ENCODE peak calls at places on chromosomes 1 and 21, in seven cellular contexts. One of them, this sample, is unnamed. For H3K4me1 and H3K79me2, the result is how much of the 10 kb centered on the place peaks cover.

GRCh38 chr1:40036574-40036973 is 4.0 kb upstream of the CAP1 start:
- DNase-seq in fibroblast of lung: peak
- DNase-seq in GM23338: no peak
- DNase-seq in HCT116: no peak
- DNase-seq in GM12878: no peak
- DNase-seq in hepatocyte: peak
- DNase-seq in neural progenitor cell: no peak
- DNase-seq in this sample: peak

GRCh38 chr1:12637693-12638092 is 6.2 kb upstream of the AADACL4 start:
- DNase-seq in fibroblast of lung: no peak
- DNase-seq in GM23338: no peak
- DNase-seq in HCT116: no peak
- DNase-seq in GM12878: no peak
- DNase-seq in hepatocyte: no peak
- DNase-seq in neural progenitor cell: no peak
- DNase-seq in this sample: no peak

GRCh38 chr21:46538262-46538661 is 66.6 kb downstream of the S100B start:
- DNase-seq in fibroblast of lung: no peak
- DNase-seq in GM23338: no peak
- DNase-seq in HCT116: no peak
- DNase-seq in GM12878: no peak
- DNase-seq in hepatocyte: no peak
- DNase-seq in neural progenitor cell: no peak
- DNase-seq in this sample: no peak

GRCh38 chr1:20371883-20372282 is 81.2 kb downstream of the VWA5B1 start:
- DNase-seq in fibroblast of lung: no peak
- DNase-seq in GM23338: no peak
- DNase-seq in HCT116: no peak
- DNase-seq in GM12878: no peak
- DNase-seq in hepatocyte: no peak
- DNase-seq in neural progenitor cell: no peak
- DNase-seq in this sample: no peak

GRCh38 chr1:93753766-93754763 is 72.4 kb upstream of the BCAR3 start:
- DNase-seq in fibroblast of lung: peak
- DNase-seq in GM23338: no peak
- DNase-seq in HCT116: no peak
- DNase-seq in GM12878: no peak
- DNase-seq in hepatocyte: no peak
- DNase-seq in neural progenitor cell: no peak
- DNase-seq in this sample: peak

GRCh38 chr1:47898156-47898825 is 98.9 kb downstream of the TRABD2B start:
- DNase-seq in fibroblast of lung: no peak
- DNase-seq in GM23338: peak
- DNase-seq in HCT116: no peak
- DNase-seq in GM12878: no peak
- DNase-seq in hepatocyte: no peak
- DNase-seq in neural progenitor cell: no peak
- DNase-seq in this sample: no peak

GRCh38 chr1:3055051-3055450 is 14.0 kb upstream of the PRDM16 start:
- DNase-seq in fibroblast of lung: no peak
- DNase-seq in GM23338: no peak
- DNase-seq in HCT116: no peak
- DNase-seq in GM12878: no peak
- DNase-seq in hepatocyte: no peak
- DNase-seq in neural progenitor cell: no peak
- DNase-seq in this sample: no peak

GRCh38 chr1:208149776-208150514 is 94.2 kb downstream of the PLXNA2 start:
- DNase-seq in fibroblast of lung: no peak
- DNase-seq in GM23338: no peak
- DNase-seq in HCT116: no peak
- DNase-seq in GM12878: no peak
- DNase-seq in hepatocyte: peak
- DNase-seq in neural progenitor cell: peak
- DNase-seq in this sample: no peak

GRCh38 chr1:208201241-208201640 is 42.9 kb downstream of the PLXNA2 start:
- DNase-seq in fibroblast of lung: peak
- DNase-seq in GM23338: no peak
- DNase-seq in HCT116: no peak
- DNase-seq in GM12878: no peak
- DNase-seq in hepatocyte: peak
- DNase-seq in neural progenitor cell: no peak
- DNase-seq in this sample: peak

GRCh38 chr1:217027403-217028080 is 304.3 kb upstream of the ESRRG start:
- DNase-seq in fibroblast of lung: no peak
- DNase-seq in GM23338: no peak
- DNase-seq in HCT116: no peak
- DNase-seq in GM12878: peak
- DNase-seq in hepatocyte: no peak
- DNase-seq in neural progenitor cell: no peak
- DNase-seq in this sample: no peak

GRCh38 chr1:93730621-93731020 is 49.0 kb upstream of the BCAR3 start:
- DNase-seq in fibroblast of lung: no peak
- DNase-seq in GM23338: no peak
- DNase-seq in HCT116: no peak
- DNase-seq in GM12878: no peak
- DNase-seq in hepatocyte: no peak
- DNase-seq in neural progenitor cell: no peak
- DNase-seq in this sample: no peak

GRCh38 chr1:21655748-21656147 is 13.4 kb downstream of the RAP1GAP start:
- DNase-seq in fibroblast of lung: no peak
- DNase-seq in GM23338: peak
- DNase-seq in HCT116: peak
- DNase-seq in GM12878: no peak
- DNase-seq in hepatocyte: no peak
- DNase-seq in neural progenitor cell: peak
- DNase-seq in this sample: peak

GRCh38 chr1:162357681-162358266 is 18.9 kb downstream of the SPATA46 start:
- DNase-seq in fibroblast of lung: no peak
- DNase-seq in GM23338: peak
- DNase-seq in HCT116: peak
- DNase-seq in GM12878: no peak
- DNase-seq in hepatocyte: peak
- DNase-seq in neural progenitor cell: peak
- DNase-seq in this sample: peak

GRCh38 chr1:108533351-108534083 is 26.4 kb upstream of the EEIG2 start:
- DNase-seq in fibroblast of lung: no peak
- DNase-seq in GM23338: peak
- DNase-seq in HCT116: no peak
- DNase-seq in GM12878: peak
- DNase-seq in hepatocyte: no peak
- DNase-seq in neural progenitor cell: no peak
- DNase-seq in this sample: no peak

GRCh38 chr21:29514652-29515247 is 216.0 kb downstream of the BACH1 start:
- DNase-seq in fibroblast of lung: no peak
- DNase-seq in GM23338: no peak
- DNase-seq in HCT116: no peak
- DNase-seq in GM12878: no peak
- DNase-seq in hepatocyte: no peak
- DNase-seq in neural progenitor cell: no peak
- DNase-seq in this sample: no peak

GRCh38 chr1:200415693-200416593 is 6.1 kb upstream of the ZNF281 start:
- DNase-seq in fibroblast of lung: peak
- DNase-seq in GM23338: no peak
- DNase-seq in HCT116: peak
- DNase-seq in GM12878: no peak
- DNase-seq in hepatocyte: peak
- DNase-seq in neural progenitor cell: no peak
- DNase-seq in this sample: peak

GRCh38 chr1:8343464-8344001 is 25.6 kb downstream of the SLC45A1 start:
- DNase-seq in fibroblast of lung: peak
- DNase-seq in GM23338: no peak
- DNase-seq in HCT116: peak
- DNase-seq in GM12878: no peak
- DNase-seq in hepatocyte: peak
- DNase-seq in neural progenitor cell: no peak
- DNase-seq in this sample: peak

GRCh38 chr1:30748098-30748698 is 9.4 kb downstream of the LAPTM5 start:
- DNase-seq in fibroblast of lung: no peak
- DNase-seq in GM23338: no peak
- DNase-seq in HCT116: no peak
- DNase-seq in GM12878: no peak
- DNase-seq in hepatocyte: no peak
- DNase-seq in neural progenitor cell: no peak
- DNase-seq in this sample: no peak

GRCh38 chr1:62476525-62477219 is 39.8 kb downstream of the USP1 start:
- DNase-seq in fibroblast of lung: no peak
- DNase-seq in GM23338: peak
- DNase-seq in HCT116: no peak
- DNase-seq in GM12878: no peak
- DNase-seq in hepatocyte: no peak
- DNase-seq in neural progenitor cell: no peak
- DNase-seq in this sample: no peak

GRCh38 chr1:108502624-108503023 is 52.5 kb downstream of the NBPF6 start:
- DNase-seq in fibroblast of lung: peak
- DNase-seq in GM23338: no peak
- DNase-seq in HCT116: no peak
- DNase-seq in GM12878: no peak
- DNase-seq in hepatocyte: no peak
- DNase-seq in neural progenitor cell: no peak
- DNase-seq in this sample: peak

DNA sequence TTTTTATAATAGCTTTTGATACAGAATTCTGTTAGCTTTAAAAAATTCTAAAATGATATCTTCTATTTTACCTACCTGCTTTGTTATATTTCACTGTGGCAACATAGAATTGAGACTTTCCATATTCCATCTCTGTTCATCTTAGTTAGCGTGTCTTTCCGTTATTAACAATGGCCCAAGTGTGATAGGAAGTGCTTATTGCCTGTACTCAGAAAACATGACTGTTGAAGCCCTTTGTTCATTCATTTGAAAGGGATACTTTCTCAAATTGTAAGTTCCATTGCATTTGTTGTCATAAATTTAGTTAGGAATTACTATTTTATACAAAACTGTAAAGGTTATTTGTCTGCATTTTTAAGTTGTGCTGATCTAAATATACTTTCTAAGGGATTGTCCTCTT is 73.1 kb downstream of the LAMC1 start:
- DNase-seq in fibroblast of lung: no peak
- DNase-seq in GM23338: no peak
- DNase-seq in HCT116: no peak
- DNase-seq in GM12878: no peak
- DNase-seq in hepatocyte: no peak
- DNase-seq in neural progenitor cell: no peak
- DNase-seq in this sample: no peak
- H3K4me1 ChIP-seq in fibroblast of lung: under half
- H3K4me1 ChIP-seq in GM23338: half or more
- H3K4me1 ChIP-seq in HCT116: under half
- H3K4me1 ChIP-seq in GM12878: under half
- H3K4me1 ChIP-seq in hepatocyte: half or more
- H3K4me1 ChIP-seq in neural progenitor cell: under half
- H3K4me1 ChIP-seq in this sample: half or more

GRCh38 chr21:33650929-33651505 is 8.7 kb downstream of the ITSN1 start:
- DNase-seq in fibroblast of lung: peak
- DNase-seq in GM23338: peak
- DNase-seq in HCT116: no peak
- DNase-seq in GM12878: no peak
- DNase-seq in hepatocyte: no peak
- DNase-seq in neural progenitor cell: no peak
- DNase-seq in this sample: no peak
- H3K79me2 ChIP-seq in fibroblast of lung: half or more
- H3K79me2 ChIP-seq in GM23338: half or more
- H3K79me2 ChIP-seq in HCT116: half or more
- H3K79me2 ChIP-seq in GM12878: under half
- H3K79me2 ChIP-seq in hepatocyte: half or more
- H3K79me2 ChIP-seq in neural progenitor cell: half or more
- H3K79me2 ChIP-seq in this sample: half or more

DNA sequence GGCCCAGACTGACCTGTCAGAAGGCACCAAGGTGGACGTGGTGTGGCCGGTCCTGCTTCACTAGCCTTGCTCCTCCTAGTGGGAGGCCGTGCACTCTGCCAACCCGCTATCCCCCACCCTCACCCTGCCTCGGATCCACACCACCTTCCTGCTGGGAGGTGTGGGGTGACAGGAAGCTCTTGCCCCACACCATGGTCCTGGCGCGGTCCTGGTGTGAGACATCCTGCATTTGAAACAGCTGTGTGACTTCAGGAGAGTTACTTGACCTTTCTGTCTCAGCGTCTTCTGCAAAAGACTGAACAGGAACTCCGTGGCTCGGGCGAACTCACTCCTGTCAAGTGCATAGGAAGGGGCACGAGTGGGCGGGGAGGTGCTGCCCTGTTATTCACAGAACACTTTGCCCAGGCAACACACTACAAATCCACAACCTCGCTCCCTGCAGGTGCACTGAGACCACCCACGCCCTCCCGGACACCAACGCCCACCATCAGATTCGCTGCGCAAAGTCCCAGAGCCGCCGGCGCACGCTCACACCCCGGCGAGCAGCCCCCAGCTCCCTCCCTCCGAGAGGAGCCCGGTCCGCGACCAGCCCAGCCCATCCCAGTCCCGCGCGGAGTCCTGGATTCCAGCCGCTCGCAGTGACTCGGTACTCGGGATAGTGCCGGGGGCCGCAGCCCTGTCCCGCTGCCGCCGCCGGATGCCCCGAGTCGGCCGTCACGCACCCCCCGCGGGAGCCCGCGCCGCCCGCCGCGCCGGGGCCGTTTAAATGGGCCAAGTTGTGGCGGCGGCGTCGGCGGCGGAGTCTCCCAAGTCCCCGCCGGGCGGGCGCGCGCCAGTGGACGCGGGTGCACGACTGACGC is at the start of gene SAMD11:
- DNase-seq in fibroblast of lung: peak
- DNase-seq in GM23338: peak
- DNase-seq in HCT116: peak
- DNase-seq in GM12878: no peak
- DNase-seq in hepatocyte: peak
- DNase-seq in neural progenitor cell: peak
- DNase-seq in this sample: peak
- TF ChIP-seq EZH2 in fibroblast of lung: no peak
- TF ChIP-seq EZH2 in GM23338: peak
- TF ChIP-seq EZH2 in HCT116: no peak
- TF ChIP-seq EZH2 in GM12878: no peak
- TF ChIP-seq EZH2 in hepatocyte: no peak
- TF ChIP-seq EZH2 in neural progenitor cell: peak
- TF ChIP-seq EZH2 in this sample: no peak

DNA sequence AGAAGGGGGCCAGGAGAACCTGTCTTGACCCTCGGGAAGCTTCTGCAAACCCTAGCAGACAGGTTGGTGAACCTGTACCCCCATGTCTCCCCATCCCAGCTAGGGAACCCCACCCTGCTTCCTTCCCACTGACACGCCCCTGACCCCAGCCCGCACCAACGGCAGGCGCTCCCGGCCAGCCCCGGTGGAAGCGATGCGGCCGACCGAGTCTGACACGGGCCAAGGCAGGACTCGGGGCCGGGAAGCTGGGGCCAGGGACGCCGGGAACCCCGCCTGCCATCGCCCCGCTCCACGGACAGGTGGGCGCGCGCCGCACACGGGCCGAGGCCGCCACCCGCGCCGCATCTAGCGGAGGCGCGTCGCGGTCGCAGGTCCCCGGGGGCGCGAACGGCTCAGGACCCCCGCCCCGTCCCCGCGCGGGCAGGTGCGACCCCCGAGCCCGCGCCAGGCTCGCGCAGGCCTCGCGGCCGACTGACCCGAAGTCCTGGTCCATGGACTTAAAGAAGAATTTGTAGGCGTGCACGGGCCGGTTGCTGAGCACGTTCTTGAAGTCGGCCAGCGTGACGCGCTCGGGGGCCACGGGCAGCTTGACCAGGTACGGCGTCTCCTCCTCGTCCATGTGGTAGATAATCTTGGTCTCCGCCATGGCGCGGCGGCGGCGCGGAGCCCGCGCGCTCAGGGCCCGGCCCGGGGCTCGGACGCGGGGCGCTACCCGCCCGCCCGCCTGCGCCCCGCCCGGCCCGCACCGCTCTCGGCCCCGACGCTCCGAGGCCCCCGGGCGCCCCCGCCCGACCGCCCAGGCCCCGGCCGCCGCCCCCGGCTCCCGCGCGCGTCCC is 580 bp downstream of the DVL1 start:
- DNase-seq in fibroblast of lung: peak
- DNase-seq in GM23338: peak
- DNase-seq in HCT116: no peak
- DNase-seq in GM12878: no peak
- DNase-seq in hepatocyte: peak
- DNase-seq in neural progenitor cell: no peak
- DNase-seq in this sample: peak
- H3K4me1 ChIP-seq in fibroblast of lung: under half
- H3K4me1 ChIP-seq in GM23338: under half
- H3K4me1 ChIP-seq in HCT116: half or more
- H3K4me1 ChIP-seq in GM12878: under half
- H3K4me1 ChIP-seq in hepatocyte: under half
- H3K4me1 ChIP-seq in neural progenitor cell: under half
- H3K4me1 ChIP-seq in this sample: under half

This sample was measured in GM23248.